ENCODE peak calls at places on chromosomes 4 and X, in five cellular contexts. V is esophagus squamous epithelium, Z is psoas muscle, X is astrocyte of the spinal cord, E is heart right ventricle. S is an unnamed sample.

GRCh38 chrX:119981286-119982070 is 37.9 kb upstream of the NKAP start:
- DNase-seq in X (no peak), E (no peak), V (no peak), Z (no peak), S (no peak)

GRCh38 chrX:44568196-44568595 is 25.5 kb upstream of the FUNDC1 start:
- DNase-seq in V (no peak), Z (no peak), X (no peak), E (no peak), S (no peak)

GRCh38 chr4:47368211-47368610 is 95.3 kb downstream of the COMMD8 start:
- DNase-seq in V (no peak), E (no peak), Z (no peak), X (no peak), S (no peak)

GRCh38 chrX:13432376-13432775 is 112.5 kb upstream of the ATXN3L start:
- DNase-seq in Z (no peak), V (no peak), E (no peak), X (peak), S (peak)

GRCh38 chr4:182015893-182016292 is 227.3 kb upstream of the TENM3 start:
- DNase-seq in E (no peak), V (no peak), X (peak), Z (no peak), S (peak)

GRCh38 chrX:138723301-138723700 is 11.8 kb upstream of the FGF13 start:
- DNase-seq in X (no peak), E (no peak), V (no peak), Z (no peak), S (no peak)

GRCh38 chr4:73508651-73509050 is 27.1 kb downstream of the AFM start:
- DNase-seq in Z (no peak), V (no peak), E (no peak), X (no peak), S (no peak)

GRCh38 chr4:2598661-2599654 is 62.5 kb downstream of the FAM193A start:
- DNase-seq in X (peak), E (no peak), V (no peak), Z (no peak), S (no peak)

GRCh38 chr4:84481077-84481878 is 17.8 kb downstream of the NKX6-1 start:
- DNase-seq in V (no peak), E (no peak), Z (no peak), X (no peak), S (no peak)

GRCh38 chr4:188246488-188246887 is 107.2 kb downstream of the TRIML1 start:
- DNase-seq in E (no peak), Z (no peak), X (no peak), V (no peak), S (no peak)

GRCh38 chr4:73870260-73870659 is 1.1 kb downstream of the CXCL1 start:
- DNase-seq in E (no peak), X (no peak), V (no peak), Z (no peak), S (no peak)

GRCh38 chr4:38565271-38566199 is 98.5 kb upstream of the KLF3 start:
- DNase-seq in V (no peak), E (peak), Z (no peak), X (peak), S (no peak)

GRCh38 chrX:40260123-40260751 is 162.5 kb upstream of the BCOR start:
- DNase-seq in Z (no peak), X (no peak), E (no peak), V (no peak), S (no peak)

GRCh38 chr4:99144070-99144469 is at the start of gene ADH4:
- DNase-seq in X (peak), Z (no peak), V (no peak), E (no peak), S (no peak)

GRCh38 chrX:41265615-41266014 is 68.3 kb upstream of the DDX3X start:
- DNase-seq in X (peak), E (no peak), Z (peak), V (no peak), S (no peak)
- H3K4me3 ChIP-seq in X (no peak), E (no peak), Z (peak), V (peak), S (no peak)

GRCh38 chr4:56871357-56871993 is 36.2 kb upstream of the REST start:
- DNase-seq in X (peak), V (no peak), Z (peak), E (no peak), S (no peak)
- H3K4me3 ChIP-seq in X (no peak), V (no peak), Z (peak), E (peak), S (no peak)

GRCh38 chrX:64398088-64398487 is 2.8 kb upstream of the MTMR8 start:
- DNase-seq in Z (no peak), V (no peak), X (no peak), E (no peak), S (no peak)

GRCh38 chrX:64389489-64389888 is 5.8 kb downstream of the MTMR8 start:
- DNase-seq in X (no peak), Z (no peak), E (no peak), V (no peak), S (no peak)

GRCh38 chrX:64395568-64395929 is 297 bp upstream of the MTMR8 start:
- DNase-seq in X (no peak), V (no peak), Z (no peak), E (no peak), S (no peak)

GRCh38 chrX:64394059-64394873 is 986 bp downstream of the MTMR8 start:
- DNase-seq in X (no peak), V (no peak), Z (no peak), E (no peak), S (no peak)

GRCh38 chrX:64394874-64395567 is at the start of gene MTMR8:
- DNase-seq in X (peak), Z (peak), V (peak), E (peak), S (no peak)
- H3K4me3 ChIP-seq in X (peak), Z (peak), V (peak), E (peak), S (peak)

GRCh38 chr4:71004281-71004851 is 10.9 kb downstream of the DCK start:
- DNase-seq in X (no peak), E (no peak), V (no peak), Z (no peak), S (no peak)
- H3K4me3 ChIP-seq in X (no peak), E (no peak), V (no peak), Z (no peak), S (no peak)

GRCh38 chrX:72254835-72255234 is 16.0 kb upstream of the ERCC6L start:
- DNase-seq in V (no peak), E (no peak), Z (no peak), X (no peak), S (no peak)

GRCh38 chrX:72258174-72258573 is 18.9 kb downstream of the RPS4X start:
- DNase-seq in E (no peak), Z (no peak), X (peak), V (no peak), S (no peak)

GRCh38 chrX:72255445-72255844 is 16.6 kb upstream of the ERCC6L start:
- DNase-seq in X (no peak), E (no peak), Z (no peak), V (no peak), S (no peak)

GRCh38 chrX:72253686-72254085 is 14.9 kb upstream of the ERCC6L start:
- DNase-seq in X (no peak), V (no peak), E (no peak), Z (no peak), S (no peak)

DNA sequence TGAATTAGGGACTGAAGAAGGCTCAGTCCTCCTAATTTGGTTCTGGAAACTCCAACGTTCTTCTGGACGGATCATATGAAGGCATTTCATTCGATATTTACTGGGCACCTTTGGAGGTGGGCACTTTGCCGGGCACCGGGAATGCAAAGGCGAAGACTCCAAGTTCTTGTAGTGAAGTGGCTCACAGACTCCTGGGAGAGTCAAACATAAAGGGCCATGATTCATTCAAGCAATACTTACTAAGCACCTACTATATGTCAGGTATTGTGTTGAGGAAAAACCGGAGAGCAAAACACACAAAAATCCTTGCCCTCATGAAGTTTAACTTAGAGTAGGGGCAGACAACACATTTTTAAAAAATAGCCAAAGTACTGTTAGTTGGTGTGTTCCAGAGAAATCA is 17.0 kb upstream of the ERCC6L start:
- DNase-seq in X (no peak), Z (no peak), V (no peak), E (no peak), S (no peak)
- H3K4me3 ChIP-seq in X (no peak), Z (no peak), V (no peak), E (no peak), S (no peak)

S was measured in skeletal muscle cell.